ENCODE peak calls at places on chromosomes 4 and X, in four cellular contexts. R is GM12892; G is stimulated activated CD8-positive, alpha-beta memory T cell treated with anti-CD3 and anti-CD28 coated beads, Interleukin-7, amount 100 ng/mL, for 1 hour; H is WTC11. Y is an unnamed sample.

GRCh38 chr4:183906736-183907651 is 1.9 kb downstream of the STOX2 start:
- DNase-seq in R (no peak), G (no peak), H (peak), Y (no peak)

GRCh38 chr4:169068423-169068822 is 58.4 kb upstream of the CBR4 start:
- DNase-seq in R (no peak), G (no peak), H (peak), Y (no peak)

GRCh38 chrX:29090811-29091210 is 503.6 kb downstream of the IL1RAPL1 start:
- DNase-seq in R (no peak), G (no peak), H (no peak), Y (no peak)

GRCh38 chr4:134024251-134024650 is 177.3 kb downstream of the PABPC4L start:
- DNase-seq in R (no peak), G (no peak), H (no peak), Y (no peak)

GRCh38 chrX:110311437-110312230 is 6.3 kb downstream of the AMMECR1 start:
- DNase-seq in R (no peak), G (no peak), H (no peak), Y (no peak)

GRCh38 chr4:23881674-23882337 is 8.0 kb downstream of the PPARGC1A start:
- DNase-seq in R (no peak), G (no peak), H (no peak), Y (no peak)

GRCh38 chrX:56429581-56429980 is 133.8 kb upstream of the UBQLN2 start:
- DNase-seq in R (no peak), G (no peak), H (peak), Y (no peak)

GRCh38 chr4:6591305-6591704 is 16.3 kb downstream of the MAN2B2 start:
- DNase-seq in R (no peak), G (no peak), H (no peak), Y (no peak)

GRCh38 chrX:30308263-30309138 is 689 bp downstream of the NR0B1 start:
- DNase-seq in R (no peak), G (no peak), H (peak), Y (no peak)

GRCh38 chr4:77538574-77539157 is 67.0 kb upstream of the CXCL13 start:
- DNase-seq in R (no peak), G (no peak), H (no peak), Y (no peak)

GRCh38 chr4:128385683-128386304 is 98.2 kb upstream of the PGRMC2 start:
- DNase-seq in R (no peak), G (no peak), H (no peak), Y (no peak)

GRCh38 chr4:103634236-103634635 is 85.5 kb downstream of the TACR3 start:
- DNase-seq in R (no peak), G (no peak), H (no peak), Y (no peak)

GRCh38 chrX:40749874-40750273 is 14.5 kb upstream of the MED14 start:
- DNase-seq in R (no peak), G (no peak), H (no peak), Y (no peak)

GRCh38 chr4:55445921-55446577 is 50.3 kb downstream of the TMEM165 start:
- DNase-seq in R (no peak), G (no peak), H (no peak), Y (no peak)

GRCh38 chr4:134463771-134464170 is 262.2 kb upstream of the PABPC4L start:
- DNase-seq in R (no peak), G (no peak), H (no peak), Y (no peak)

GRCh38 chr4:158038718-158039117 is 134.1 kb downstream of the GASK1B start:
- DNase-seq in R (no peak), G (no peak), H (no peak), Y (no peak)

GRCh38 chr4:62683799-62684566 is 1483.9 kb downstream of the ADGRL3 start:
- DNase-seq in R (no peak), G (no peak), H (no peak), Y (no peak)

GRCh38 chr4:87498446-87498900 is 30.7 kb downstream of the SPARCL1 start:
- DNase-seq in R (no peak), G (no peak), H (no peak), Y (no peak)

GRCh38 chrX:74383611-74384010 is 37.7 kb upstream of the SLC16A2 start:
- DNase-seq in R (no peak), G (no peak), H (peak), Y (no peak)

GRCh38 chr4:149702414-149703108 is 113.1 kb downstream of the IQCM start:
- DNase-seq in R (no peak), G (no peak), H (no peak), Y (no peak)

GRCh38 chr4:53962516-53963225 is 101.7 kb downstream of the CHIC2 start:
- DNase-seq in R (no peak), G (no peak), H (no peak), Y (no peak)

GRCh38 chrX:25012433-25012735 is 3.4 kb downstream of the ARX start:
- DNase-seq in R (no peak), G (no peak), H (peak), Y (no peak)

GRCh38 chrX:63434206-63434605 is 83.1 kb upstream of the SPIN4 start:
- DNase-seq in R (no peak), G (no peak), H (no peak), Y (no peak)

GRCh38 chr4:156390599-156391296 is 437.1 kb upstream of the CTSO start:
- DNase-seq in R (no peak), G (no peak), H (no peak), Y (no peak)

GRCh38 chr4:150402968-150403367 is 179.0 kb upstream of the MAB21L2 start:
- DNase-seq in R (no peak), G (no peak), H (no peak), Y (no peak)

GRCh38 chrX:120310861-120311631 is at the start of gene TMEM255A:
- DNase-seq in R (no peak), G (no peak), H (peak), Y (no peak)

GRCh38 chrX:103607385-103608304 is at the start of gene TCEAL3:
- DNase-seq in R (no peak), G (no peak), H (peak), Y (peak)

GRCh38 chrX:91435465-91435864 is 826 bp downstream of the PABPC5 start:
- DNase-seq in R (no peak), G (no peak), H (no peak), Y (no peak)

Y was measured in SW 1271.